ENCODE peak calls at places on chromosomes 7 and 10, in four cellular contexts. M, Z, L and T are unnamed samples.

GRCh38 chr7:102409340-102409739 is 13.2 kb downstream of the PRKRIP1 start:
- DNase-seq in M (no peak), Z (no peak), L (no peak), T (no peak)

GRCh38 chr7:107501593-107501992 is 31.7 kb downstream of the GPR22 start:
- DNase-seq in M (peak), Z (peak), L (peak), T (no peak)

GRCh38 chr10:107623292-107623691 is 458.8 kb upstream of the SORCS1 start:
- DNase-seq in M (no peak), Z (no peak), L (no peak), T (no peak)

GRCh38 chr7:101031082-101031481 is 11.2 kb downstream of the MUC17 start:
- DNase-seq in M (peak), Z (peak), L (no peak), T (no peak)

GRCh38 chr10:4240641-4241197 is 455.7 kb upstream of the KLF6 start:
- DNase-seq in M (no peak), Z (no peak), L (no peak), T (no peak)

GRCh38 chr10:131858118-131858515 is 42.7 kb upstream of the PPP2R2D start:
- DNase-seq in M (no peak), Z (no peak), L (no peak), T (no peak)

GRCh38 chr10:31124852-31125251 is 93.2 kb upstream of the ZNF438 start:
- DNase-seq in M (no peak), Z (no peak), L (no peak), T (no peak)

GRCh38 chr7:52771177-52771576 is 264.3 kb upstream of the POM121L12 start:
- DNase-seq in M (no peak), Z (no peak), L (no peak), T (no peak)

GRCh38 chr7:92608380-92609322 is 18.5 kb upstream of the FAM133B start:
- DNase-seq in M (no peak), Z (no peak), L (no peak), T (no peak)

GRCh38 chr7:44324204-44325126 is 929 bp downstream of the CAMK2B start:
- DNase-seq in M (no peak), Z (no peak), L (no peak), T (no peak)

GRCh38 chr7:125316451-125316850 is 386.8 kb upstream of the POT1 start:
- DNase-seq in M (peak), Z (peak), L (peak), T (no peak)

GRCh38 chr10:118562877-118563276 is 32.6 kb downstream of the PRLHR start:
- DNase-seq in M (no peak), Z (no peak), L (no peak), T (no peak)

GRCh38 chr10:113216068-113216467 is 266.0 kb downstream of the TCF7L2 start:
- DNase-seq in M (peak), Z (peak), L (no peak), T (no peak)
- TF ChIP-seq CTCF in M (no peak), Z (peak), L (peak), T (no peak)

GRCh38 chr7:137984181-137985041 is 17.5 kb downstream of the CREB3L2 start:
- DNase-seq in M (no peak), Z (no peak), L (peak), T (no peak)
- TF ChIP-seq CTCF in M (no peak), Z (no peak), L (no peak), T (no peak)

DNA sequence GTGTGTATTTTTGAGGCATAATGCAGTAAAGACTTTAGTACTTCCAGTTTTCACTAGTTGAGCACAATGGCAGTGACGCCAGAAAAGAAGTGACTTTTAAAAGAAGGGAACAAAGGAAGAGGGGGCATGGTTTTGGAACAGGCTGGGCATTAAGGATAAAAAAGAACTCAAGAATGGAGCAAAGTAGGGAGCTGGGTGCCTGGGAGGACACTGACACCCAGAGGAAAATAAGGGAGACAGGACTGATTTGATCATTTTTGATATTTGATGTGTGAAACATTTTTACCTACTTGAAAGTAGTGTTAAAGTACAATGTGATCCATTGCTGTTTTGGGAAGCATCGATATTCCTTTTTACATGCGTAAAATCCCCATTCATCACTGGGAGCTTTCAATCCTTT is 85.4 kb downstream of the ADAM12 start:
- DNase-seq in M (no peak), Z (peak), L (no peak), T (no peak)
- TF ChIP-seq CTCF in M (no peak), Z (peak), L (no peak), T (no peak)

GRCh38 chr7:5703572-5704533 is 77.6 kb downstream of the RNF216 start:
- DNase-seq in M (no peak), Z (no peak), L (no peak), T (no peak)
- TF ChIP-seq CTCF in M (no peak), Z (no peak), L (no peak), T (no peak)